ENCODE peak calls at places on chromosomes 12 and 14, in four cellular contexts. D is neuronal stem cell, Z is mesenchymal stem cell, V is H9. L is an unnamed sample.

GRCh38 chr12:29702222-29702621 is 81.5 kb downstream of the TMTC1 start:
- DNase-seq in V (no peak), Z (no peak), D (no peak), L (no peak)

GRCh38 chr12:25808604-25809003 is 149.9 kb upstream of the RASSF8 start:
- DNase-seq in D (no peak), V (no peak), Z (no peak), L (no peak)

GRCh38 chr12:57089259-57090245 is 638 bp downstream of the NAB2 start:
- DNase-seq in D (no peak), Z (peak; percentile 85), V (no peak), L (peak; percentile 51)

GRCh38 chr12:110744176-110744575 is 1.5 kb upstream of the PPP1CC start:
- DNase-seq in Z (no peak), V (no peak), D (no peak), L (peak; percentile 41)

GRCh38 chr14:24365600-24366374 is 2.2 kb upstream of the NFATC4 start:
- DNase-seq in V (peak; percentile 92), Z (peak; percentile 92), D (peak; percentile 79), L (peak; percentile 88)

GRCh38 chr14:56759094-56759493 is 51.2 kb downstream of the OTX2 start:
- DNase-seq in Z (no peak), V (no peak), D (no peak), L (no peak)

GRCh38 chr12:114777052-114777451 is 93.1 kb upstream of the TBX3 start:
- DNase-seq in D (no peak), Z (no peak), V (no peak), L (peak; percentile 75)

GRCh38 chr14:99675951-99676350 is 8.1 kb upstream of the CYP46A1 start:
- DNase-seq in Z (no peak), D (no peak), V (no peak), L (no peak)

GRCh38 chr14:72864712-72865365 is 29.1 kb downstream of the DPF3 start:
- DNase-seq in D (no peak), V (no peak), Z (no peak), L (peak; percentile 58)

GRCh38 chr12:101927042-101927441 is 49.7 kb downstream of the DRAM1 start:
- DNase-seq in D (no peak), V (no peak), Z (peak; percentile 48), L (peak; percentile 83)

GRCh38 chr14:76456200-76456599 is 80.3 kb downstream of the ESRRB start:
- DNase-seq in Z (peak; percentile 1), V (peak; percentile 65), D (peak; percentile 46), L (peak; percentile 8)

GRCh38 chr12:58026421-58026820 is 85.1 kb downstream of the ATP23 start:
- DNase-seq in Z (peak; percentile 17), D (no peak), V (no peak), L (no peak)

GRCh38 chr12:80509781-80510556 is 65.9 kb downstream of the PTPRQ start:
- DNase-seq in V (no peak), D (no peak), Z (peak; percentile 26), L (peak; percentile 87)

GRCh38 chr12:26514364-26514763 is 318.6 kb downstream of the ITPR2 start:
- DNase-seq in V (no peak), D (no peak), Z (no peak), L (no peak)

GRCh38 chr12:29223936-29224921 is 75.2 kb downstream of the FAR2 start:
- DNase-seq in V (no peak), Z (no peak), D (no peak), L (peak; percentile 14)

GRCh38 chr12:124277394-124278222 is 17.3 kb upstream of the RFLNA start:
- DNase-seq in D (no peak), Z (no peak), V (no peak), L (no peak)

GRCh38 chr12:124278389-124279101 is 16.3 kb upstream of the RFLNA start:
- DNase-seq in Z (no peak), D (no peak), V (no peak), L (no peak)

GRCh38 chr12:124270671-124271070 is 24.2 kb upstream of the RFLNA start:
- DNase-seq in D (no peak), V (no peak), Z (no peak), L (no peak)

GRCh38 chr12:124276337-124276736 is 18.6 kb upstream of the RFLNA start:
- DNase-seq in D (no peak), V (no peak), Z (no peak), L (no peak)

DNA sequence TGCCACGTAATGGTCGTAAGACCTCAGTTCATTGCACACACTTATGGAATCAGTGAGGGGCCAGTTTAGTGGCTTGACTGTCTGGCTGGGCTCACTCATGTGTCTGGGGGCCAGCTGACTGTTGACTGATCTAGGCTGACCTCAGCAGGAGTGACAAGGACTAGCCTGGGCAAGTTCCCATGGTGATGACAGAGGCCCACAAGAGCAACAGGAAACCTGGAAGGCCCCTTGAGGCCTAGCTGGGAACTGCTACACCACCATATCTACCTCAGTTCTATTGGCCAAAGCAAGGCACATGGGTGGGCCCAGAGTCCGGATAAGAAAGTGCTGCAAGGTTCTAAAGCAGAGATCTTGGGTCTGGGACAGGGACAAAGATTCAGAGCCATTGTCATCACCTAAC is 21.3 kb upstream of the RFLNA start:
- DNase-seq in Z (peak; percentile 71), V (peak; percentile 89), D (no peak), L (peak; percentile 31)
- H3K14ac ChIP-seq in Z (no peak overlapping the region), V (no peak overlapping the region), D (no peak overlapping the region), L (no peak overlapping the region)

DNA sequence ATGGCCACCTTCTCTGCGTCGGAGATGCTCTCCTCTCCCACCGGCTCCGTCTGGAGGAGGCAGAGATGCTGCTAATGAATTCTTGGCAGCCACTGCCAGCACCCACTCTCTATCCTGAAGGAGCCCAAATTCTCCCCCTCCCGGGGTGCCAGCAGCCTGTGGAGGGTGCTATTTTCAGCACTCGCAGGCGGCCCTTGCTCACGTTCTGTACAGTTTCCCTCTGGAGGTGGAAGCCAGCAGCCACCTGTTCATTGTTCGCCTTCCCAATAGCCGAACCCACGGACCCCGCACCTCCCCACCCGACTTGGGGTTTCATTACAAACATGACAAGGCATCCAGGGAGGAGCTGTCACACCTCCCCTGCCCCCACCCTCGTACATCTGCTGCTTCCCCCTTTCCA is 27.8 kb downstream of the SNRNP35 start:
- DNase-seq in V (no peak), Z (no peak), D (no peak), L (no peak)
- H3K14ac ChIP-seq in V (no peak overlapping the region), Z (no peak overlapping the region), D (no peak overlapping the region), L (no peak overlapping the region)

GRCh38 chr14:34270361-34270760 is 191.7 kb downstream of the SPTSSA start:
- DNase-seq in D (no peak), Z (no peak), V (no peak), L (no peak)
- H3K14ac ChIP-seq in D (no peak overlapping the region), Z (no peak overlapping the region), V (no peak overlapping the region), L (no peak overlapping the region)

DNA sequence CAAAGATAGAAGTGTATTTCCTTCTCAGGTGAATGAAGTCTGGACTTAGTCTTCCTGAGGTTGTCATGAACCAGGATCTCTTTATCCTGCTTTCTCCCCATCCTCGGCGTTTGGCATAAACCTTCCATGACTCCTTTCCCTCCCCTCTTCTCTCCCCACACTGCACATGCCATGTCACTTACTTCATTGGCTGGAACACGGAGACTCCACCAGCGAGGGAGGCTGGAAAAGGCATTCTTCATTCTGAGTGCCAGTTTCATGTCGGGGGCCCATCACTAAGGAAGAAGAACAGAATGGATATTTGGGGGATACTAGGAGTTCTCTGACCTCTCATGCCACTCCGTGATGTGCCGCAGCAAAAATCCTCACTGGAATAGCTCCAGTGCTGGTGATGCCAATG is 105.6 kb downstream of the VCPKMT start:
- DNase-seq in V (no peak), Z (no peak), D (no peak), L (peak; percentile 48)
- H3K14ac ChIP-seq in V (no peak overlapping the region), Z (no peak overlapping the region), D (no peak overlapping the region), L (peak overlapping the region; percentile 70)

GRCh38 chr14:33850826-33851225 is 100.0 kb downstream of the EGLN3 start:
- DNase-seq in D (no peak), Z (no peak), V (no peak), L (no peak)
- H3K14ac ChIP-seq in D (no peak overlapping the region), Z (no peak overlapping the region), V (no peak overlapping the region), L (no peak overlapping the region)

GRCh38 chr14:50103558-50103957 is 12.8 kb downstream of the VCPKMT start:
- DNase-seq in Z (no peak), V (no peak), D (no peak), L (peak; percentile 43)

GRCh38 chr14:50099335-50099734 is 17.0 kb downstream of the VCPKMT start:
- DNase-seq in V (no peak), D (no peak), Z (no peak), L (no peak)

GRCh38 chr14:50100824-50101223 is 15.5 kb downstream of the VCPKMT start:
- DNase-seq in V (no peak), D (no peak), Z (no peak), L (no peak)

GRCh38 chr14:50106178-50106577 is 10.2 kb downstream of the VCPKMT start:
- DNase-seq in V (no peak), Z (no peak), D (no peak), L (no peak)

DNA sequence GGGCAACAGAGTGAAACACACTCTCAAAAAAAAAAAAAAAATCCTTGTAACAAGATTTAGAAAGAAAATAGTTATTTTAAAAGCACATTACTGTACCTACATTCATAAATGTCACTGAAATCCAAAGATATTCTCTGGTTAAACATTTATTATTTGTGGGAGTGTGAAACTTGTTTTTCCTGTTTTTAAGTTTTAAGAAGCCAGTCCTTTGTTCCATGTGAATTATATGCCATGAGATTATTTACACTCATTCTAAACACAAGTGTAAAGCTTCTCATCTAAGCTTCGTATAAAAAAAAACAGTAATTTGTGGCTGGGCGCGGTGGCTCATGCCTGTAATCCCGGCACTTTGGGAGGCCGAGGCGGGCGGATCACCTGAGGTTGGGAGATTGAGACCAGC is 15.0 kb downstream of the VCPKMT start:
- DNase-seq in D (no peak), V (no peak), Z (no peak), L (no peak)
- H3K14ac ChIP-seq in D (no peak overlapping the region), V (no peak overlapping the region), Z (no peak overlapping the region), L (no peak overlapping the region)

GRCh38 chr12:113239811-113240331 is 18.6 kb downstream of the TPCN1 start:
- DNase-seq in D (no peak), Z (peak; percentile 23), V (no peak), L (no peak)

GRCh38 chr12:113240395-113240794 is 19.1 kb downstream of the TPCN1 start:
- DNase-seq in Z (no peak), D (no peak), V (no peak), L (no peak)

GRCh38 chr12:113242560-113242959 is 21.3 kb downstream of the TPCN1 start:
- DNase-seq in D (no peak), V (no peak), Z (no peak), L (no peak)

GRCh38 chr12:113241191-113242017 is 20.1 kb downstream of the TPCN1 start:
- DNase-seq in V (peak; percentile 44), D (no peak), Z (peak; percentile 99), L (peak; percentile 96)

DNA sequence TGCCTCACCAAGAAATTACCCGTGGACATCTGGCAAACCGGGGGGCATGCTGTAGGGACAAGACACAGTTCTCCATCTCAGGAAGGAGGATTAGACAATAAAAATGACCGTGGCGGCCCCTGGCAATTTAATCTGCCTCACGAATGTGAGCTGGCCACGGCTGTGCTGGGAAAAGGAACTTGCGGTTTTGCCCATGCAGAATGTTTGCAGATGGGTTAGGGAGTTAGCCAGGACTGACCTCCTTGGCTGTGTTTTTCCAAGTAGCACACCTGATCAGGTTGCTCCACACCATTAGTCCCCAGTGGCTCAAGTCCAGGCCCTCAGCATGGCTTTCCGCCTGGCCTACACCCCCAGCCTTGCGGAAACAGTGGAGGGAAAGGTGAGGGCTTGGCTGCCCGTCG is 20.8 kb downstream of the TPCN1 start:
- DNase-seq in D (no peak), V (no peak), Z (no peak), L (no peak)
- H3K14ac ChIP-seq in D (no peak overlapping the region), V (no peak overlapping the region), Z (peak overlapping the region; percentile 2), L (peak overlapping the region; percentile 10)